ENCODE peak calls at places on chromosomes 11 and 22, in four cellular contexts. One of them, this sample, is unnamed.

GRCh38 chr11:47215366-47215925 is 672 bp downstream of the DDB2 start:
- DNase-seq in GM12878: peak; percentile 32
- DNase-seq in endothelial cell of umbilical vein: no peak
- DNase-seq in IMR-90: no peak
- DNase-seq in this sample: no peak

GRCh38 chr11:36313073-36313472 is 17.0 kb downstream of the PRR5L start:
- DNase-seq in GM12878: no peak
- DNase-seq in IMR-90: no peak
- DNase-seq in endothelial cell of umbilical vein: no peak
- DNase-seq in this sample: no peak

GRCh38 chr11:73945396-73945795 is 5.4 kb upstream of the DNAJB13 start:
- DNase-seq in GM12878: no peak
- DNase-seq in IMR-90: no peak
- DNase-seq in endothelial cell of umbilical vein: no peak
- DNase-seq in this sample: no peak

GRCh38 chr22:26837784-26838520 is 180.6 kb downstream of the MIAT start:
- DNase-seq in GM12878: no peak
- DNase-seq in IMR-90: no peak
- DNase-seq in endothelial cell of umbilical vein: no peak
- DNase-seq in this sample: no peak

GRCh38 chr11:58957922-58958321 is 18.6 kb downstream of the GLYATL1 start:
- DNase-seq in endothelial cell of umbilical vein: no peak
- DNase-seq in GM12878: no peak
- DNase-seq in IMR-90: no peak
- DNase-seq in this sample: peak; percentile 10

GRCh38 chr22:28934026-28934425 is 50.7 kb downstream of the ZNRF3 start:
- DNase-seq in GM12878: no peak
- DNase-seq in endothelial cell of umbilical vein: no peak
- DNase-seq in IMR-90: no peak
- DNase-seq in this sample: no peak

GRCh38 chr11:74701351-74701750 is 29.9 kb downstream of the CHRDL2 start:
- DNase-seq in endothelial cell of umbilical vein: no peak
- DNase-seq in IMR-90: no peak
- DNase-seq in GM12878: no peak
- DNase-seq in this sample: peak; percentile 73

GRCh38 chr11:6568191-6568918 is 35.1 kb downstream of the RRP8 start:
- DNase-seq in GM12878: no peak
- DNase-seq in IMR-90: peak; percentile 65
- DNase-seq in endothelial cell of umbilical vein: peak; percentile 66
- DNase-seq in this sample: peak; percentile 86

GRCh38 chr11:126864934-126865333 is 135.6 kb downstream of the KIRREL3 start:
- DNase-seq in GM12878: no peak
- DNase-seq in endothelial cell of umbilical vein: no peak
- DNase-seq in IMR-90: no peak
- DNase-seq in this sample: no peak

GRCh38 chr11:1300121-1300520 is 9.3 kb downstream of the TOLLIP start:
- DNase-seq in GM12878: no peak
- DNase-seq in IMR-90: no peak
- DNase-seq in endothelial cell of umbilical vein: no peak
- DNase-seq in this sample: no peak

GRCh38 chr11:47328449-47329390 is 23.8 kb downstream of the MYBPC3 start:
- DNase-seq in endothelial cell of umbilical vein: no peak
- DNase-seq in IMR-90: no peak
- DNase-seq in GM12878: peak; percentile 25
- DNase-seq in this sample: no peak

GRCh38 chr11:7630002-7630401 is 43.3 kb downstream of the CYB5R2 start:
- DNase-seq in endothelial cell of umbilical vein: peak; percentile 94
- DNase-seq in GM12878: no peak
- DNase-seq in IMR-90: no peak
- DNase-seq in this sample: no peak

GRCh38 chr11:15695096-15695721 is 580.5 kb downstream of the INSC start:
- DNase-seq in GM12878: no peak
- DNase-seq in IMR-90: no peak
- DNase-seq in endothelial cell of umbilical vein: no peak
- DNase-seq in this sample: no peak

GRCh38 chr11:68021167-68021787 is 9.2 kb upstream of the NDUFS8 start:
- DNase-seq in IMR-90: no peak
- DNase-seq in endothelial cell of umbilical vein: no peak
- DNase-seq in GM12878: no peak
- DNase-seq in this sample: no peak
- TF ChIP-seq FOS in IMR-90: no peak
- TF ChIP-seq FOS in endothelial cell of umbilical vein: no peak
- TF ChIP-seq FOS in GM12878: no peak
- TF ChIP-seq FOS in this sample: no peak

GRCh38 chr11:118305726-118306125 is 1.2 kb downstream of the CD3E start:
- DNase-seq in endothelial cell of umbilical vein: no peak
- DNase-seq in GM12878: no peak
- DNase-seq in IMR-90: no peak
- DNase-seq in this sample: no peak
- TF ChIP-seq FOS in endothelial cell of umbilical vein: no peak
- TF ChIP-seq FOS in GM12878: no peak
- TF ChIP-seq FOS in IMR-90: no peak
- TF ChIP-seq FOS in this sample: no peak

GRCh38 chr22:46693634-46694422 is 44.2 kb downstream of the CERK start:
- DNase-seq in IMR-90: no peak
- DNase-seq in endothelial cell of umbilical vein: no peak
- DNase-seq in GM12878: no peak
- DNase-seq in this sample: no peak
- TF ChIP-seq FOS in IMR-90: no peak
- TF ChIP-seq FOS in endothelial cell of umbilical vein: no peak
- TF ChIP-seq FOS in GM12878: no peak
- TF ChIP-seq FOS in this sample: no peak

GRCh38 chr11:110069158-110069737 is 23.9 kb upstream of the ZC3H12C start:
- DNase-seq in GM12878: no peak
- DNase-seq in endothelial cell of umbilical vein: peak; percentile 97
- DNase-seq in IMR-90: peak; percentile 88
- DNase-seq in this sample: peak; percentile 80
- TF ChIP-seq FOS in GM12878: no peak
- TF ChIP-seq FOS in endothelial cell of umbilical vein: peak; percentile 81
- TF ChIP-seq FOS in IMR-90: no peak
- TF ChIP-seq FOS in this sample: no peak

DNA sequence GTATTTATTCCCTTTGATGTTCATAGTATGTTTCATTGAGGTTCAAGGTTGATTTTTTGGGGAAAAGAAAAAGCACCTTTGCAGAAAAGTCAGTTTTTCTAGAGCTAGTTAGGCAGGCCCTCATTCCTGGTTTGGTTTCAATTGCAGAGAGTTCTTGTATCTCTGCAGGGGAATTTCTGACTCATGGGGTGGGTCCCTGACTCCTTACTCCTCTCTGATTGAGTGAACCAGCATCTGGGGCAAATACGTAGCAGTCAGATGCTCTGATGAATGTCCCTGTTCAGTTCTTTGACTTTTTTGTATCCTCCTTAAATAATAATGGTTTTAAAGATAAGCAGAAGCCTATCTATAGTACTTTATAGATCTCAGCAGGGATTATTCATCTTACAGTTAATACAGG is 7.7 kb upstream of the NCR3LG1 start:
- DNase-seq in IMR-90: peak; percentile 87
- DNase-seq in GM12878: no peak
- DNase-seq in endothelial cell of umbilical vein: no peak
- DNase-seq in this sample: no peak
- TF ChIP-seq FOS in IMR-90: peak; percentile 40
- TF ChIP-seq FOS in GM12878: no peak
- TF ChIP-seq FOS in endothelial cell of umbilical vein: no peak
- TF ChIP-seq FOS in this sample: no peak

GRCh38 chr11:10394229-10395100 is 60.6 kb upstream of the AMPD3 start:
- DNase-seq in GM12878: no peak
- DNase-seq in IMR-90: peak; percentile 90
- DNase-seq in endothelial cell of umbilical vein: no peak
- DNase-seq in this sample: no peak
- TF ChIP-seq FOS in GM12878: no peak
- TF ChIP-seq FOS in IMR-90: peak; percentile 26
- TF ChIP-seq FOS in endothelial cell of umbilical vein: no peak
- TF ChIP-seq FOS in this sample: no peak

DNA sequence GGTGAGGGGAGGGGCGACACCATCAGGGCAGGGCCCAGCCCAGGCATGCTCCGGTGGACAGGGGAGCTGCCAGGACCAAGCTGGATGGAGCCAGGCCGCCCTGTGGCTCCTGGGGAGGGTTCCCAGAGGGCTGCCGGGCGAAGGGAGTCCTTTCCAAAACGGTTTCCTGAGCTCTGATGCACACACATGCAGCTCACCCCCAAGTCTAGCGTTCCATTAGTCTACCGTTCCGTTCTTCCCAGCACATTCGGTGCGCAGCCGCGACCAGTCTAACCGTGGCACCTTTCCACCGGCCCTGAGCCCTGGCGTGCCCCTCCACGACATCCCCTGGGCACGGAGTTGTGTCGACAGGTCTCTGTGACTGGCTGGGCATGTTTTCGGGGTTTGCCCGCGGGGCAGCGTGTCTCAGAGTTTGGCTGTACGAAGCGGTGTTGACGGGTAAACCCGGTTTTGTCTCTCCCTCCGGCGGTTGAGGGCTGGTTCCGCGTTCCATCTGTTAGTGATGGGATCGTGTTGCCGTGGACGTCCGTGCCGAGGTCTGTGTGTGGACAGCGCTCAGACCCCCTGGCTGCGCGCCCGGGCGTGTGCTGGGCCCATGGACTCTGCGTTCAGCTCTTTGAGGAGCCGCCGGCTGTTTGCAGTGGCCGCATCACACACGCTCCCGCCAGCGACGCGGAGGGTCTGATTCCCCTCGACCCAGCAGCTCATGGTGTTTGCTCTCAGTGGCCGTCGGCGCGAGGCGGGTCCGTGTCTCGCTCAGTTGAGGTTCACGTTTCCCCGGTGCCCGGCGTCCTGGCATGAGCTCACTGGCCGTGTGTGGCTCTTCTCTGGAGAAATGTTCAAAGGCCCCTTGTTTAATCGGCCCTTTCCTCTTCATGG is 121.2 kb downstream of the IGLL1 start:
- DNase-seq in GM12878: no peak
- DNase-seq in IMR-90: no peak
- DNase-seq in endothelial cell of umbilical vein: no peak
- DNase-seq in this sample: no peak
- TF ChIP-seq FOS in GM12878: no peak
- TF ChIP-seq FOS in IMR-90: no peak
- TF ChIP-seq FOS in endothelial cell of umbilical vein: no peak
- TF ChIP-seq FOS in this sample: no peak

GRCh38 chr22:48953830-48954229 is 873.8 kb downstream of the BRD1 start:
- DNase-seq in GM12878: no peak
- DNase-seq in endothelial cell of umbilical vein: no peak
- DNase-seq in IMR-90: no peak
- DNase-seq in this sample: no peak
- TF ChIP-seq FOS in GM12878: no peak
- TF ChIP-seq FOS in endothelial cell of umbilical vein: no peak
- TF ChIP-seq FOS in IMR-90: no peak
- TF ChIP-seq FOS in this sample: no peak

DNA sequence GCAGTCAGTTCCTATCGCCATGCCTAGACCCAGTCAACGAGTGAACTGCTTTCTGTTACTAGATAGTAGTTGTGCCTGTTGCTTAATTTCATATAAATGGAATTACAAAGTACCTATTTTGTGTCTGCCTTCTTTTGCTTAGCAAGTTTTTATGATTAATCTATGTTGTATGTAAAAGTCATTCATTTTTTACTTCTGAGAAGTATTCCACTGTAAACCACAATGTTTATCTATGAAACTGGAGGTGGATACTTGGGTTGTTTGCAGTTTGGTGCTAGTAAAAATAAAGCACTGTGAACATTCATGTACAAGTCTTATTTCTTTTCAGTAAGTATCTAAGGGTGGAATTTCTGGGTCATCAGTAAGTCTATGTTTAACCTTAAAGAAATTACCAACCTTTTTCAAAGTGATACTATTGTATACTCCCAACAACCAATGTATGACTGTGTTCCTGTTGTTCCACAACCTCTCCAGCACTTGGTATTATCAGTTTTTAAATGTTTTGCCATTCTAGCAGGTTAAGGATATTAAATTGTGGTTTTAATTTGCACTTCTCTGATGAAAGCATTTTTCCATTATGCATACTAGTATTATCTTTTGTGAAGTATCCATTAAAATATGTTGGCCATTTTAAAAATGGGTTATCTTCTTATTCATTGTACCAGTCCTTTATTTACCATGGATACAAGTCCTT is 68.2 kb downstream of the DNAJC24 start:
- DNase-seq in GM12878: no peak
- DNase-seq in endothelial cell of umbilical vein: no peak
- DNase-seq in IMR-90: peak; percentile 84
- DNase-seq in this sample: no peak
- TF ChIP-seq FOS in GM12878: no peak
- TF ChIP-seq FOS in endothelial cell of umbilical vein: no peak
- TF ChIP-seq FOS in IMR-90: no peak
- TF ChIP-seq FOS in this sample: no peak

DNA sequence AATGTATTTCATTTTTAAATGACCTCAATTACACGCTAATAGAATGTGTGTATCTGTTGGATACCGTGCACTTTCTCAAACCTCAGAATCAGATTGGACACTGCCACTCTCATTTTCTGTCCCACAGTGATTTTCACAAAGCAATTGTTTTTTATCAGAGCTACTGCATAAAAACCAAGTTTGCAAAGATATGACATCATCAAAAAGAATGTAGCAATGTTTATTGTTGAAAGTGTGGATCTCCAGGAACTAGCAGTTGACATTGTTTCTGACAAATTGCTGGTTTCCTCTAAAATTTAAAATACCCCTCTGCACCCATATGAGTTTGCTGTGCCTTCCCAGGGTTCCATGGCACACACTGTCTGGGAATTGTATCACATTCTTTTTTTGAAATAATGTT is 362.7 kb upstream of the DDI1 start:
- DNase-seq in IMR-90: peak; percentile 71
- DNase-seq in endothelial cell of umbilical vein: peak; percentile 64
- DNase-seq in GM12878: no peak
- DNase-seq in this sample: no peak
- TF ChIP-seq FOS in IMR-90: no peak
- TF ChIP-seq FOS in endothelial cell of umbilical vein: no peak
- TF ChIP-seq FOS in GM12878: no peak
- TF ChIP-seq FOS in this sample: no peak